ENCODE peak calls at places on chromosomes 1 and 21, in five cellular contexts. One of them, this sample, is unnamed.

GRCh38 chr1:10906866-10907519 is 105.5 kb upstream of the TARDBP start:
- DNase-seq in C1 segment of cervical spinal cord: no peak
- DNase-seq in GM13977: no peak
- DNase-seq in activated CD4-positive, alpha-beta memory T cell treated with anti-CD3 and anti-CD28 coated beads, Interleukin-2, amount 10 ng/mL, durations not matched to agents 7 days and 5 days: no peak
- DNase-seq in left ventricle myocardium inferior: no peak
- DNase-seq in this sample: no peak

GRCh38 chr1:94272388-94272787 is 35.0 kb upstream of the ARHGAP29 start:
- DNase-seq in C1 segment of cervical spinal cord: no peak
- DNase-seq in GM13977: no peak
- DNase-seq in activated CD4-positive, alpha-beta memory T cell treated with anti-CD3 and anti-CD28 coated beads, Interleukin-2, amount 10 ng/mL, durations not matched to agents 7 days and 5 days: no peak
- DNase-seq in left ventricle myocardium inferior: no peak
- DNase-seq in this sample: no peak

GRCh38 chr1:99527078-99527477 is 118.8 kb upstream of the PALMD start:
- DNase-seq in C1 segment of cervical spinal cord: no peak
- DNase-seq in GM13977: no peak
- DNase-seq in activated CD4-positive, alpha-beta memory T cell treated with anti-CD3 and anti-CD28 coated beads, Interleukin-2, amount 10 ng/mL, durations not matched to agents 7 days and 5 days: no peak
- DNase-seq in left ventricle myocardium inferior: no peak
- DNase-seq in this sample: no peak

GRCh38 chr21:46425566-46425965 is 33.1 kb upstream of the DIP2A start:
- DNase-seq in C1 segment of cervical spinal cord: no peak
- DNase-seq in GM13977: no peak
- DNase-seq in activated CD4-positive, alpha-beta memory T cell treated with anti-CD3 and anti-CD28 coated beads, Interleukin-2, amount 10 ng/mL, durations not matched to agents 7 days and 5 days: peak
- DNase-seq in left ventricle myocardium inferior: no peak
- DNase-seq in this sample: no peak

GRCh38 chr1:109619655-109620395 is at the start of gene AMPD2:
- DNase-seq in C1 segment of cervical spinal cord: peak
- DNase-seq in GM13977: peak
- DNase-seq in activated CD4-positive, alpha-beta memory T cell treated with anti-CD3 and anti-CD28 coated beads, Interleukin-2, amount 10 ng/mL, durations not matched to agents 7 days and 5 days: peak
- DNase-seq in left ventricle myocardium inferior: peak
- DNase-seq in this sample: peak

GRCh38 chr1:180927348-180927747 is 14.7 kb downstream of the KIAA1614 start:
- DNase-seq in C1 segment of cervical spinal cord: no peak
- DNase-seq in GM13977: no peak
- DNase-seq in activated CD4-positive, alpha-beta memory T cell treated with anti-CD3 and anti-CD28 coated beads, Interleukin-2, amount 10 ng/mL, durations not matched to agents 7 days and 5 days: no peak
- DNase-seq in left ventricle myocardium inferior: peak
- DNase-seq in this sample: no peak

GRCh38 chr1:90568436-90568835 is 148.7 kb downstream of the BARHL2 start:
- DNase-seq in C1 segment of cervical spinal cord: no peak
- DNase-seq in GM13977: no peak
- DNase-seq in activated CD4-positive, alpha-beta memory T cell treated with anti-CD3 and anti-CD28 coated beads, Interleukin-2, amount 10 ng/mL, durations not matched to agents 7 days and 5 days: no peak
- DNase-seq in left ventricle myocardium inferior: no peak
- DNase-seq in this sample: no peak

GRCh38 chr1:24830680-24831272 is 85.5 kb downstream of the CLIC4 start:
- DNase-seq in C1 segment of cervical spinal cord: no peak
- DNase-seq in GM13977: peak
- DNase-seq in activated CD4-positive, alpha-beta memory T cell treated with anti-CD3 and anti-CD28 coated beads, Interleukin-2, amount 10 ng/mL, durations not matched to agents 7 days and 5 days: no peak
- DNase-seq in left ventricle myocardium inferior: no peak
- DNase-seq in this sample: peak

This sample was measured in MM.1S.